ENCODE peak calls at places on chromosomes 2 and 18, in ten cellular contexts. J is osteocyte; P is COR-L47; M is GF-D8; L is substantia nigra; U is left colon; D is stimulated activated CD4-positive, alpha-beta T cell treated with anti-CD3 and anti-CD28 coated beads, Interleukin-4, amount 100 ng/mL, for 1 hour; C is NCI-H460; B is effector memory CD4-positive, alpha-beta T cell; T is HTR-8/SVneo. E is an unnamed sample.

GRCh38 chr2:187302146-187302545 is 145.9 kb downstream of the CALCRL start:
- DNase-seq in M (no peak), D (no peak), L (no peak), J (no peak), U (no peak), T (no peak), B (no peak), C (no peak), P (no peak), E (no peak)

GRCh38 chr18:944440-944839 is 39.8 kb downstream of the ADCYAP1 start:
- DNase-seq in U (no peak), P (no peak), B (no peak), T (peak; percentile 55), C (no peak), L (no peak), M (no peak), D (no peak), J (no peak), E (no peak)

GRCh38 chr2:45033331-45033730 is 24.1 kb upstream of the SIX2 start:
- DNase-seq in P (no peak), J (no peak), D (no peak), L (no peak), B (no peak), M (no peak), U (no peak), T (no peak), C (no peak), E (no peak)

GRCh38 chr2:199842631-199843030 is 8.4 kb downstream of the FTCDNL1 start:
- DNase-seq in J (no peak), B (no peak), M (no peak), P (no peak), L (no peak), U (no peak), C (no peak), D (no peak), T (no peak), E (no peak)

GRCh38 chr2:33242845-33243244 is 233.6 kb upstream of the RASGRP3 start:
- DNase-seq in U (no peak), C (no peak), P (no peak), M (no peak), L (no peak), J (no peak), D (no peak), B (no peak), T (no peak), E (no peak)

GRCh38 chr2:241842620-241843211 is 16.0 kb downstream of the PDCD1 start:
- DNase-seq in U (peak; percentile 52), T (no peak), P (no peak), D (no peak), C (no peak), L (peak; percentile 42), M (peak; percentile 59), J (no peak), B (peak; percentile 53), E (peak; percentile 65)

GRCh38 chr2:137987011-137987410 is 22.7 kb downstream of the HNMT start:
- DNase-seq in U (no peak), P (no peak), J (no peak), B (no peak), L (no peak), C (no peak), T (no peak), D (no peak), M (no peak), E (no peak)

GRCh38 chr2:73104933-73105332 is 7.8 kb downstream of the RAB11FIP5 start:
- DNase-seq in L (no peak), T (no peak), C (no peak), P (no peak), D (no peak), U (no peak), M (no peak), B (no peak), J (no peak), E (no peak)

GRCh38 chr2:181876614-181877063 is 14.9 kb upstream of the ITPRID2 start:
- DNase-seq in M (no peak), J (no peak), T (peak; percentile 5), L (no peak), P (no peak), B (no peak), C (peak; percentile 97), U (peak; percentile 39), D (no peak), E (peak; percentile 62)

GRCh38 chr2:40244251-40245010 is 207.5 kb downstream of the SLC8A1 start:
- DNase-seq in L (no peak), C (peak; percentile 64), J (no peak), U (peak; percentile 63), B (no peak), M (no peak), D (no peak), T (peak; percentile 57), P (peak; percentile 58), E (peak; percentile 55)

GRCh38 chr2:37829616-37830385 is 95.3 kb upstream of the RMDN2 start:
- DNase-seq in T (no peak), C (no peak), M (no peak), D (no peak), L (no peak), P (no peak), J (no peak), B (no peak), U (no peak), E (no peak)

GRCh38 chr2:218015831-218016521 is 13.2 kb upstream of the TNS1 start:
- DNase-seq in M (no peak), T (no peak), U (no peak), P (no peak), C (no peak), L (peak; percentile 54), D (no peak), B (no peak), J (no peak), E (no peak)

GRCh38 chr2:130805613-130806012 is 31.1 kb upstream of the ARHGEF4 start:
- DNase-seq in P (no peak), C (no peak), U (no peak), L (no peak), J (no peak), B (no peak), D (no peak), M (no peak), T (no peak), E (no peak)

GRCh38 chr2:217637268-217637615 is 365.6 kb downstream of the TNS1 start:
- DNase-seq in C (no peak), L (no peak), P (no peak), J (no peak), M (no peak), U (no peak), B (no peak), D (no peak), T (no peak), E (no peak)

GRCh38 chr2:191302459-191303155 is 57.4 kb downstream of the MYO1B start:
- DNase-seq in P (no peak), B (no peak), L (no peak), C (no peak), U (no peak), T (no peak), J (no peak), M (no peak), D (peak; percentile 12), E (no peak)

GRCh38 chr2:118321436-118322100 is 233.3 kb downstream of the INSIG2 start:
- DNase-seq in T (no peak), U (no peak), P (no peak), C (no peak), B (no peak), M (no peak), D (no peak), J (no peak), L (no peak), E (no peak)

GRCh38 chr2:121124330-121124729 is 160.7 kb downstream of the TFCP2L1 start:
- DNase-seq in T (no peak), L (no peak), M (no peak), J (no peak), C (no peak), D (no peak), U (no peak), P (no peak), B (no peak), E (no peak)

GRCh38 chr2:71944183-71944550 is 203.5 kb downstream of the CYP26B1 start:
- DNase-seq in P (no peak), J (peak; percentile 77), T (no peak), B (no peak), L (no peak), C (no peak), U (no peak), M (no peak), D (no peak), E (no peak)

GRCh38 chr2:168192839-168193616 is 54.4 kb downstream of the STK39 start:
- DNase-seq in T (peak; percentile 33), C (no peak), P (peak; percentile 63), L (no peak), B (peak; percentile 5), M (no peak), J (no peak), U (peak; percentile 39), D (no peak), E (no peak)

GRCh38 chr2:200130762-200131166 is 175.4 kb downstream of the MAIP1 start:
- DNase-seq in L (no peak), D (no peak), J (no peak), T (no peak), M (no peak), C (peak; percentile 27), U (no peak), B (no peak), P (no peak), E (no peak)

GRCh38 chr2:240250150-240250984 is 109.9 kb upstream of the OTOS start:
- DNase-seq in C (no peak), L (no peak), U (no peak), T (no peak), P (no peak), M (no peak), J (peak; percentile 76), B (no peak), D (no peak), E (no peak)

GRCh38 chr2:84942964-84943421 is 28.0 kb upstream of the KCMF1 start:
- DNase-seq in D (no peak), B (no peak), C (no peak), U (no peak), T (no peak), P (no peak), M (no peak), L (no peak), J (no peak), E (no peak)

GRCh38 chr18:22471546-22472131 is 53.9 kb upstream of the CTAGE1 start:
- DNase-seq in T (no peak), L (no peak), B (no peak), J (no peak), P (no peak), D (no peak), M (no peak), U (no peak), C (no peak), E (no peak)

GRCh38 chr2:229956491-229956890 is 34.2 kb downstream of the FBXO36 start:
- DNase-seq in D (no peak), M (no peak), J (no peak), B (no peak), T (no peak), U (no peak), C (no peak), L (no peak), P (no peak), E (no peak)

GRCh38 chr2:227460833-227461232 is 11.1 kb upstream of the AGFG1 start:
- DNase-seq in D (no peak), C (no peak), T (no peak), U (no peak), M (no peak), P (no peak), B (no peak), L (no peak), J (no peak), E (no peak)